ENCODE peak calls at places on chromosomes 3 and 15, in four cellular contexts. N, J, B and Z are unnamed samples. For H3K4me1, the result is how much of the 10 kb centered on the place peaks cover.

GRCh38 chr3:197392961-197393360 is 94.5 kb upstream of the DLG1 start:
- DNase-seq in N (no peak), J (no peak), B (no peak), Z (no peak)

GRCh38 chr3:98587654-98588532 is 5.5 kb downstream of the CPOX start:
- DNase-seq in B (no peak), J (no peak), N (no peak), Z (no peak)

GRCh38 chr3:63912768-63913588 is 795 bp upstream of the SCAANT1 start:
- DNase-seq in B (peak), J (peak), N (peak), Z (peak)

GRCh38 chr3:24315991-24316390 is 178.7 kb downstream of the THRB start:
- DNase-seq in J (no peak), B (no peak), N (no peak), Z (no peak)

GRCh38 chr3:132405188-132405587 is 12.1 kb upstream of the DNAJC13 start:
- DNase-seq in J (no peak), B (no peak), N (no peak), Z (no peak)

GRCh38 chr15:100036030-100036429 is 302.8 kb upstream of the LYSMD4 start:
- DNase-seq in N (no peak), J (no peak), B (no peak), Z (no peak)

GRCh38 chr15:101381671-101382212 is 86.7 kb upstream of the SNRPA1 start:
- DNase-seq in J (no peak), B (no peak), N (no peak), Z (no peak)

GRCh38 chr3:124741027-124741426 is 10.8 kb downstream of the UMPS start:
- DNase-seq in N (no peak), B (no peak), J (no peak), Z (no peak)

GRCh38 chr3:42582474-42583070 is 805 bp upstream of the SEC22C start:
- DNase-seq in B (no peak), J (no peak), N (no peak), Z (no peak)

GRCh38 chr3:42578054-42578453 is 3.7 kb downstream of the SEC22C start:
- DNase-seq in J (no peak), N (no peak), B (no peak), Z (no peak)

GRCh38 chr3:42581400-42581708 is 413 bp downstream of the SEC22C start:
- DNase-seq in N (no peak), B (no peak), J (no peak), Z (no peak)

DNA sequence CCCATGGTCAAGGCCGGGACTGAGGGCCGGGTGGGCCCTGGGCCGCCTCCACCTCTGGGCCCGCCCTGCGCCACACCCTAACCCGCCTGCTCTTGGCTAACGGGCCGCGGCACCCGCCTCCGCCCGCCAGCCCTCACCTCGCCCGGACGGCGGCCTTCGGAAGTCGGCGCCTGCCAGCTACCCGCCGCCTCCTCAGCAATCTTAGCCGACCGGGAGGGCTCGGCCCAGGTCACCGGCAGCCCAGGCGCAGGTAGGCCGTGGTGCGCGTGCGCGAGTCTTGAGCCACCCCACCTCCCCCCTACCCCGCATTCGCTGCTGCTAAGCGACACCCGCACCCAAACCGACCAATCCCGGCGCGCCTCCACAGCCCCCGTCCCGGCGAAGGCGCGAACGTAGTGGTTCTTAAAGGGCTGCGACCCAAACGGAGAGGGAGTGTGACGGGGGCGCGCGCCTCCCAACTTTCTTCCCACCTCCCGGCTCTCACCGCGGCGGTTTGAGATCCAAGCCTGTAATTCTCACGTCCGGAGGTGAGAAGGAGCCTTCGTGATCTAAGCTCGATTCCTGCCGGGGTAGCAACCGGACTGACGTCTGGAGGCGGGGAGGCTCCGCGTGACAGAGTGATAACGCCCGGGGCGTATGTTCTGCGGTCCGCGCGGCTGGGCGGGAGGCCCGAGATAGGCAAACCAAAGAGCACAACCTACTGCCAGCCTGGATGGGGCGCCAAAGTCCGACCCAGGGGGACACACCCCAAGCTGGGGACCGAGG is at the start of gene SEC22C:
- DNase-seq in N (peak), J (peak), B (peak), Z (peak)
- TF ChIP-seq CTCF in N (no peak), J (peak), B (no peak), Z (peak)

DNA sequence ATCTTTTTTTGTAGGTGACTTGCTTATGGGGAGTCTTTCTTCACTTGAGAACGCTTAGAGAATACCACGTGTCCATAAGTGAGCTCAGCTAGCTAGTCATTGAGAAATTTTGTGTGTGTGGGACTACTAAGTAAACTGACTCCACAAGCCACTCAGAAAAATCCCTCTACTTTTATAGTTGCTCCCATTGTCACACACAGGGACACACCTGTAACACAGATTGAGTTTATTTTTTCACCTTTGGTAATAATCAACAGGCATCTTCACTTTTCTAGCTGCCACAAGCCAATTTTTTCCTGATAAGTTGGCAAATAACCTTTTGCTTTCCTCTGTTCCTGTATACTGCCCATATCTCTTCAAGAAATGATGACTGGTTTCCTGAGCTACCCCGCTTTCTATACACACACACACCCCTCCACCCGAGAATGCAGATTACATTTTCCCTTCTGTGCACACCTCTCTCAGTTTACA is 4.5 kb downstream of the TSC22D2 start:
- DNase-seq in J (no peak), B (no peak), N (no peak), Z (no peak)
- TF ChIP-seq POLR2A in J (no peak), B (no peak), N (no peak), Z (no peak)

GRCh38 chr3:47961036-47961435 is 55.2 kb downstream of the MAP4 start:
- DNase-seq in J (no peak), B (no peak), N (no peak), Z (no peak)
- H3K4me1 ChIP-seq in J (under half), B (under half), N (under half), Z (under half)

GRCh38 chr3:152268501-152269422 is at the start of gene MBNL1:
- DNase-seq in B (peak), N (peak), J (peak), Z (peak)
- TF ChIP-seq CTCF in B (no peak), N (no peak), J (no peak), Z (no peak)

GRCh38 chr15:93485438-93485837 is 396.4 kb upstream of the RGMA start:
- DNase-seq in J (peak), N (no peak), B (no peak), Z (no peak)

GRCh38 chr15:93479679-93480078 is 390.7 kb upstream of the RGMA start:
- DNase-seq in N (no peak), J (peak), B (peak), Z (peak)

GRCh38 chr15:93486407-93487117 is 397.6 kb upstream of the RGMA start:
- DNase-seq in J (no peak), B (no peak), N (no peak), Z (no peak)

GRCh38 chr15:93485922-93486327 is 396.9 kb upstream of the RGMA start:
- DNase-seq in J (peak), N (no peak), B (no peak), Z (peak)

GRCh38 chr15:93483923-93484322 is 394.9 kb upstream of the RGMA start:
- DNase-seq in N (no peak), B (no peak), J (no peak), Z (no peak)
- TF ChIP-seq POLR2A in N (no peak), B (no peak), J (no peak), Z (no peak)

GRCh38 chr3:39138804-39139415 is 14.5 kb downstream of the CSRNP1 start:
- DNase-seq in J (peak), N (no peak), B (no peak), Z (no peak)
- H3K4me1 ChIP-seq in J (under half), N (under half), B (half or more), Z (under half)

GRCh38 chr15:63436872-63437375 is 55.3 kb upstream of the CA12 start:
- DNase-seq in J (peak), B (peak), N (peak), Z (peak)
- TF ChIP-seq CTCF in J (no peak), B (no peak), N (no peak), Z (no peak)

GRCh38 chr3:42769477-42770131 is 3.4 kb downstream of the CCDC13 start:
- DNase-seq in B (no peak), N (no peak), J (no peak), Z (no peak)
- TF ChIP-seq POLR2A in B (no peak), N (no peak), J (no peak), Z (no peak)

GRCh38 chr15:31366169-31366734 is 39.6 kb downstream of the KLF13 start:
- DNase-seq in N (no peak), B (peak), J (peak), Z (peak)
- H3K4me1 ChIP-seq in N (under half), B (half or more), J (under half), Z (half or more)

DNA sequence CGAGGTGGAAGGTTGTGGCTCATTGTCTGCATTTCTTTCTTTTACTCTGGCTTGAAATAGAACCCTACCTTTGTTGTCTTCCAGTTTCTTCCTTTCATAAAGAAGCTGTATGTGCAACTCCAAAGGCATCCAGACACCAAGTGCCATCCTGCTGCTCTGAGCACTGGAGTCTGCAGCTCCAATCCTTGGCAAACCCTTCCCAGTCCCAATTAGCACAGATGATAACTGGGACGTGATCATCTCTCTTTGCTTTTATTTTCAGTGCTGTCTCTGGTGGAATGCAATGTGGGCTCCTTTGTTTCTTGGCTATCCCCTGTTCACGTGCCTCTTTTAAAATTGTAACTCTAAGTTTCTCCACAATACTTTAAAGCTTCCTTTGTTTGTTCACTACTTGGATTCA is 140.9 kb downstream of the AQP9 start:
- DNase-seq in N (no peak), B (no peak), J (no peak), Z (no peak)
- TF ChIP-seq CTCF in N (no peak), B (no peak), J (no peak), Z (no peak)